ENCODE peak calls at places on chromosomes 5 and 9, in five cellular contexts. U is A549, K is K562, T is SK-N-SH, B is tibial nerve. Z is an unnamed sample. For H3K9me3, the result is how much of the 10 kb centered on the place peaks cover.

GRCh38 chr5:85628153-85628552 is 989.6 kb upstream of the COX7C start:
- DNase-seq in U (no peak), K (no peak), T (no peak), B (no peak), Z (no peak)

GRCh38 chr5:80153586-80154126 is 102.2 kb downstream of the SERINC5 start:
- DNase-seq in U (no peak), K (no peak), T (no peak), B (no peak), Z (peak)

GRCh38 chr5:176173647-176174046 is 64.6 kb upstream of the SIMC1 start:
- DNase-seq in U (no peak), K (no peak), T (no peak), B (no peak), Z (no peak)

GRCh38 chr5:31530541-31531265 is 1.2 kb downstream of the DROSHA start:
- DNase-seq in U (no peak), K (peak), T (no peak), B (no peak), Z (no peak)

GRCh38 chr9:129005336-129005997 is 22.7 kb downstream of the SH3GLB2 start:
- DNase-seq in U (no peak), K (no peak), T (no peak), B (no peak), Z (no peak)

GRCh38 chr9:33480094-33480493 is 6.4 kb upstream of the NOL6 start:
- DNase-seq in U (no peak), K (no peak), T (no peak), B (no peak), Z (no peak)

GRCh38 chr5:172901012-172901780 is 58.0 kb upstream of the RPL26L1 start:
- DNase-seq in U (no peak), K (peak), T (no peak), B (no peak), Z (peak)

GRCh38 chr5:143569213-143569663 is 165.8 kb upstream of the NR3C1 start:
- DNase-seq in U (no peak), K (no peak), T (no peak), B (no peak), Z (no peak)

GRCh38 chr5:159178978-159179377 is 30.4 kb downstream of the RNF145 start:
- DNase-seq in U (peak), K (peak), T (no peak), B (no peak), Z (peak)

GRCh38 chr9:133238272-133238850 is 29.3 kb upstream of the OBP2B start:
- DNase-seq in U (peak), K (peak), T (peak), B (peak), Z (peak)

GRCh38 chr5:114447084-114447773 is 85.4 kb downstream of the KCNN2 start:
- DNase-seq in U (peak), K (no peak), T (no peak), B (no peak), Z (no peak)

GRCh38 chr9:97802276-97802675 is 50.8 kb upstream of the FOXE1 start:
- DNase-seq in U (peak), K (no peak), T (no peak), B (no peak), Z (no peak)

GRCh38 chr9:115212832-115213231 is 94.9 kb upstream of the TNC start:
- DNase-seq in U (no peak), K (no peak), T (no peak), B (no peak), Z (no peak)

GRCh38 chr5:40681351-40682311 is 1.9 kb downstream of the PTGER4 start:
- DNase-seq in U (no peak), K (no peak), T (peak), B (no peak), Z (peak)

GRCh38 chr9:17481565-17481964 is 97.3 kb upstream of the SH3GL2 start:
- DNase-seq in U (no peak), K (no peak), T (no peak), B (no peak), Z (no peak)

GRCh38 chr9:35079041-35079425 is 709 bp downstream of the FANCG start:
- DNase-seq in U (no peak), K (peak), T (peak), B (no peak), Z (no peak)

GRCh38 chr9:95970356-95970755 is 94.9 kb downstream of the ERCC6L2 start:
- DNase-seq in U (no peak), K (no peak), T (no peak), B (no peak), Z (no peak)

GRCh38 chr5:108380531-108381021 is 1.3 kb downstream of the FBXL17 start:
- DNase-seq in U (peak), K (peak), T (peak), B (no peak), Z (peak)

GRCh38 chr9:10534863-10535262 is 77.9 kb downstream of the PTPRD start:
- DNase-seq in U (no peak), K (no peak), T (no peak), B (no peak), Z (no peak)

GRCh38 chr9:129712595-129713524 is 40.0 kb downstream of the PTGES start:
- DNase-seq in U (no peak), K (no peak), T (no peak), B (no peak), Z (no peak)

GRCh38 chr5:125367702-125368101 is 621.3 kb upstream of the ZNF608 start:
- DNase-seq in U (no peak), K (no peak), T (no peak), B (no peak), Z (no peak)

GRCh38 chr5:132668706-132669454 is 4.9 kb upstream of the IL4 start:
- DNase-seq in U (no peak), K (no peak), T (no peak), B (no peak), Z (no peak)

GRCh38 chr9:135522931-135523330 is 1.7 kb downstream of the LCN1 start:
- DNase-seq in U (no peak), K (no peak), T (peak), B (no peak), Z (no peak)

GRCh38 chr5:14665949-14666741 is 1.6 kb downstream of the OTULIN start:
- DNase-seq in U (peak), K (peak), T (peak), B (no peak), Z (peak)

GRCh38 chr9:17116400-17116837 is 18.4 kb upstream of the CNTLN start:
- DNase-seq in U (peak), K (no peak), T (peak), B (no peak), Z (no peak)

GRCh38 chr5:5432020-5432707 is 9.7 kb downstream of the ICE1 start:
- DNase-seq in U (no peak), K (no peak), T (no peak), B (no peak), Z (no peak)

GRCh38 chr5:149646564-149646963 is 65.3 kb downstream of the ARHGEF37 start:
- DNase-seq in U (no peak), K (peak), T (peak), B (no peak), Z (no peak)

DNA sequence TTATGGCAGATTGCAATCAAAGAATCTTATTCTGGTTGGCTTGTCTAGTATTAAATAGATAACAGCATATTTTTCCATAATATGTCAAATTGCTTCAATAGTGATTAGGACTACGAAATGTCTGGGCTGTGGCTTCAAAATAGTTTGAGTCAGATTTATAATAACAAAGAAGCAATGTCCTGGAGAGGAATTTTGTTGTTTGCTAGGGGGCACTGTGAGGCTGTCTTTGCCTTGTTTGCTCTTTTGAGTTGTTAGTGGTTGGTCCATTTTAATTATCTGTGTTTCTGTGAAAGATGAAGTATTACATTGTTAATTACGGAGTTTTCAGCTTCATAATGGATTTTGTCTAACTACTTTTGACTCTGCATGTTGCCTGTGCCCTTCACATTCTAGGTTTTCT is 713.6 kb downstream of the TLE4 start:
- DNase-seq in U (no peak), K (no peak), T (peak), B (no peak), Z (no peak)
- TF ChIP-seq CTCF in U (peak), K (no peak), T (no peak), B (no peak), Z (no peak)

DNA sequence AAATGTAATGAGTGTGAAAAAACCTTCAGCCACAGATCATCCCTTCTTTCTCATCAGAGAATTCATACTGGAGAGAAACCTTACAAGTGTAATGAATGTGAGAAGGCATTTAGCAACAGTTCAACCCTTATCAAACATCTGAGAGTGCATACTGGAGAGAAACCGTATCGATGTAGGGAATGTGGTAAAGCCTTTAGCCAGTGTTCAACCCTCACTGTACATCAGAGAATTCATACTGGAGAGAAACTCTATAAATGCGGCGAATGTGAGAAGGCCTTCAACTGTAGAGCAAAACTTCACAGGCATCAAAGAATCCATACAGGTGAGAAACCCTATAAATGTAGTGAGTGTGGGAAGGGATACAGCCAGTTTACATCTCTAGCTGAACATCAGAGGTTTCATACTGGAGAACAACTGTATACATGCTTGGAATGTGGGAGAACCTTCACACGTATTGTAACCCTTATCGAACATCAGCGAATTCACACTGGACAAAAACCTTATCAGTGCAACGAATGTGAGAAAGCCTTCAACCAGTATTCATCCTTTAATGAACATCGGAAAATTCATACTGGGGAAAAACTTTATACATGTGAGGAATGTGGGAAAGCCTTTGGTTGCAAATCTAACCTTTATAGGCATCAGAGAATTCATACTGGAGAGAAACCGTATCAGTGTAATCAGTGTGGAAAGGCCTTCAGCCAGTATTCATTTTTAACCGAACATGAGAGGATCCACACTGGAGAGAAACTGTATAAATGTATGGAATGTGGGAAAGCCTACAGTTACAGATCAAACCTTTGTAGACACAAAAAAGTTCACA is 19.2 kb downstream of the ZNF354C start:
- DNase-seq in U (no peak), K (no peak), T (no peak), B (no peak), Z (no peak)
- H3K9me3 ChIP-seq in U (half or more), K (under half), T (under half), B (under half), Z (half or more)

GRCh38 chr9:110116543-110116885 is 91.4 kb downstream of the C9orf152 start:
- DNase-seq in U (peak), K (no peak), T (no peak), B (no peak), Z (no peak)
- TF ChIP-seq EP300 in U (peak), K (no peak), T (no peak), B (peak), Z (peak)

GRCh38 chr5:139137703-139138102 is 60.5 kb downstream of the SIL1 start:
- DNase-seq in U (no peak), K (peak), T (peak), B (no peak), Z (peak)
- TF ChIP-seq CTCF in U (peak), K (peak), T (peak), B (no peak), Z (no peak)

Z was measured in transverse colon.